ENCODE peak calls at places on chromosomes 13 and 19, in seven cellular contexts. K is fibroblast of lung, Z is mucosa of descending colon, S is dorsolateral prefrontal cortex, C is fibroblast of the aortic adventitia, E is A549, I is epithelial cell of proximal tubule. M is an unnamed sample.

GRCh38 chr13:99214232-99214631 is 13.6 kb downstream of the UBAC2 start:
- DNase-seq in K (no peak), Z (no peak), S (no peak), C (no peak), E (no peak), I (no peak), M (no peak)

GRCh38 chr19:46606681-46607440 is 5.7 kb downstream of the CALM3 start:
- DNase-seq in K (no peak), Z (no peak), S (no peak), C (no peak), E (no peak), I (no peak), M (no peak)

GRCh38 chr19:29113838-29114237 is 99.1 kb downstream of the UQCRFS1 start:
- DNase-seq in K (no peak), Z (no peak), S (no peak), C (no peak), E (no peak), I (no peak), M (no peak)

GRCh38 chr13:113209336-113209879 is at the start of gene CUL4A:
- DNase-seq in K (peak; percentile 65), Z (peak; percentile 90), S (peak; percentile 65), C (peak; percentile 62), E (peak; percentile 38), I (no peak), M (peak; percentile 72)

GRCh38 chr19:39924389-39924788 is 10.0 kb downstream of the FCGBP start:
- DNase-seq in K (no peak), Z (no peak), S (no peak), C (no peak), E (no peak), I (no peak), M (no peak)

GRCh38 chr13:43348397-43348796 is 325.0 kb downstream of the DNAJC15 start:
- DNase-seq in K (no peak), Z (no peak), S (no peak), C (peak; percentile 27), E (no peak), I (no peak), M (no peak)

GRCh38 chr19:40241809-40242384 is 15.4 kb upstream of the CCNP start:
- DNase-seq in K (peak; percentile 9), Z (no peak), S (peak; percentile 58), C (peak; percentile 94), E (no peak), I (no peak), M (no peak)

GRCh38 chr19:47239152-47239551 is 8.2 kb upstream of the BBC3 start:
- DNase-seq in K (no peak), Z (no peak), S (no peak), C (no peak), E (no peak), I (no peak), M (no peak)

GRCh38 chr13:100541882-100542545 is 46.6 kb downstream of the GGACT start:
- DNase-seq in K (no peak), Z (no peak), S (no peak), C (no peak), E (no peak), I (no peak), M (no peak)

GRCh38 chr19:19106061-19106551 is 32.2 kb downstream of the TMEM161A start:
- DNase-seq in K (peak; percentile 14), Z (peak; percentile 56), S (no peak), C (no peak), E (no peak), I (no peak), M (peak; percentile 28)

GRCh38 chr19:46755077-46755852 is 9.0 kb upstream of the STRN4 start:
- DNase-seq in K (peak; percentile 88), Z (peak; percentile 60), S (no peak), C (peak; percentile 74), E (no peak), I (no peak), M (peak; percentile 40)

GRCh38 chr13:87680298-87680697 is 9.1 kb downstream of the SLITRK5 start:
- DNase-seq in K (peak; percentile 15), Z (no peak), S (no peak), C (no peak), E (no peak), I (no peak), M (no peak)

GRCh38 chr19:27858981-27859581 is 1353.9 kb downstream of the UQCRFS1 start:
- DNase-seq in K (no peak), Z (no peak), S (no peak), C (no peak), E (no peak), I (no peak), M (no peak)

GRCh38 chr13:79445968-79446645 is 34.8 kb upstream of the NDFIP2 start:
- DNase-seq in K (no peak), Z (no peak), S (no peak), C (no peak), E (no peak), I (no peak), M (no peak)

GRCh38 chr13:30145709-30146367 is 161.5 kb downstream of the KATNAL1 start:
- DNase-seq in K (no peak), Z (no peak), S (no peak), C (no peak), E (no peak), I (no peak), M (no peak)

DNA sequence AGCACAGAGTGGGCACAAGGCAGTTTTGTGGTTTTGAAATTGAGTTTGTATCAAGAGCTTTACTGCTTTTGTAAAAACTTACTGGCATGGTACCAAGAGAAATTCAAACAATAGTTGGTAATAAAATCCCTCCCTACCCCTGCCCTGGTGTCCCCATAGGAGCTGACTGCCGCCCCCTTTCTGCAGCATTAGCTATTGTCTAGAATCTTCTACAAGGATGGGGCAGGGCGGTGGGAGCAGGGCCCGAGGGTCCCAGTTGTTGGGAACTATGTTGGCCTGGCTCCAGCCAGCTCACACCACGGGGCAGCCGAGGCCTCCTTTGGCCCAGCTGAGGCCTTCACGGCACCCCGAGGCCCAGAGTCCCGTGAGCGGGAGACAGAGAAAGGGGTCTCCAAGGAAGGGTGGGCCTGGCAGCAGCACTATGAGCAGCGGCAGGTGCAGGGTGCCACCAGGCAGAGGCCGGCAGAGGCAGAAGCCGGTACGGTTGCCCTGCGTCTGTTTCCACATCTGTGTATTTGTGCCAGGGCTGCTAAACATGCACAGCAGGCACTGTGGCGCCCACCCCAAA is 57.9 kb downstream of the KDM4B start:
- DNase-seq in K (peak; percentile 28), Z (peak; percentile 41), S (no peak), C (peak; percentile 31), E (no peak), I (no peak), M (no peak)
- TF ChIP-seq CTCF in K (peak; percentile 24), Z (no peak), S (no peak), C (peak; percentile 30), E (no peak), I (no peak), M (peak; percentile 12)

DNA sequence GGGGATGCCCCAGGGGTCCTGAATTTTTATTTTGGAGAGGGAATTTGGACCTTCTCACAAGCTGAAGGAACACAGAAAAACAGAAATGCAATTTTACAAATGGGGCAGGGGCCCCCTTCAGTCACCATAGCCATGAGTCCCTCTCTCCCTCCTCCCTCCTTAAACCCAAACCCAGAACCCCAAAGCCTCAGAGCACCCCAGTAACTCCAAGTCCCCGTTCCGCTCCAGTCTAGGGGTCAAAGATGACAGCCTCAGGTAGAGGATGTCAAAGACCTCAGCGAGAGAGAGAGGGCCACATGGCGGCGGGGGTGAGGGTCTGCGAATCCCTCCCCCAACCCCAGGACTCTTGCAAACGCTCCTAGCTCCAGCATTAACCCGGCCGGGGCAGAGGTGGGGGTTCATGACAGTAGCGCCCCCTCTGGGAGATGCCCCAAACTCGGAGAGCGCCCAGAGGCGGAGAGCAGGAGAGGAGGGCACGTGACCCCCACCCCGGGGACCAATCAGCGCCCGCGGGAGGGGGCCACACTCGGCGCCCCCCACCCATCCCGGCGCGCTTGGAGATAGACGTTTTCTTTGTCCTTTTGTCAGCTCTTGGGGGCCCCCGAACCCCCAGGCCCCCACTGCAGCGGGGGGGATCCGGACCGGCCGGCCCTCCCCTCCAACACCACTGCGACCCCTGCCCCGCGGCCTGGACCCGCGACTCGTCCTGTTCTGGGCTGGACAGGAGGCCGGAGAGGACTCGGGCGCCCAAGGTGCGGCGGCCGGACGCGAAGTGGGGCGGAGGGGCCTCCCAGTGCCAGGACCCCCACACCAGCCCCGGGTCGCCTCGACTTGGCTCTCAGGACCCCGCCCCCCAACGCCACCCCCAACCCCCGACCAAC is 20.8 kb upstream of the SEMA6B start:
- DNase-seq in K (no peak), Z (no peak), S (no peak), C (no peak), E (no peak), I (no peak), M (no peak)
- H3K4me3 ChIP-seq in K (no peak overlapping the region), Z (no peak overlapping the region), S (peak overlapping the region; percentile 62), C (peak overlapping the region; percentile 45), E (peak overlapping the region; percentile 75), I (no peak overlapping the region), M (no peak overlapping the region)

GRCh38 chr13:73943137-73943964 is 190.9 kb downstream of the KLF12 start:
- DNase-seq in K (no peak), Z (no peak), S (no peak), C (peak; percentile 18), E (no peak), I (no peak), M (no peak)

GRCh38 chr13:73943965-73944233 is 190.3 kb downstream of the KLF12 start:
- DNase-seq in K (no peak), Z (no peak), S (no peak), C (no peak), E (no peak), I (no peak), M (no peak)

GRCh38 chr13:73948848-73949529 is 185.2 kb downstream of the KLF12 start:
- DNase-seq in K (no peak), Z (no peak), S (no peak), C (no peak), E (no peak), I (no peak), M (no peak)

GRCh38 chr13:73945871-73946270 is 188.3 kb downstream of the KLF12 start:
- DNase-seq in K (no peak), Z (no peak), S (no peak), C (peak; percentile 45), E (no peak), I (no peak), M (no peak)

GRCh38 chr13:73945371-73945770 is 188.8 kb downstream of the KLF12 start:
- DNase-seq in K (peak; percentile 61), Z (no peak), S (no peak), C (peak; percentile 57), E (no peak), I (no peak), M (no peak)
- TF ChIP-seq CTCF in K (no peak), Z (no peak), S (no peak), C (no peak), E (no peak), I (no peak), M (no peak)

DNA sequence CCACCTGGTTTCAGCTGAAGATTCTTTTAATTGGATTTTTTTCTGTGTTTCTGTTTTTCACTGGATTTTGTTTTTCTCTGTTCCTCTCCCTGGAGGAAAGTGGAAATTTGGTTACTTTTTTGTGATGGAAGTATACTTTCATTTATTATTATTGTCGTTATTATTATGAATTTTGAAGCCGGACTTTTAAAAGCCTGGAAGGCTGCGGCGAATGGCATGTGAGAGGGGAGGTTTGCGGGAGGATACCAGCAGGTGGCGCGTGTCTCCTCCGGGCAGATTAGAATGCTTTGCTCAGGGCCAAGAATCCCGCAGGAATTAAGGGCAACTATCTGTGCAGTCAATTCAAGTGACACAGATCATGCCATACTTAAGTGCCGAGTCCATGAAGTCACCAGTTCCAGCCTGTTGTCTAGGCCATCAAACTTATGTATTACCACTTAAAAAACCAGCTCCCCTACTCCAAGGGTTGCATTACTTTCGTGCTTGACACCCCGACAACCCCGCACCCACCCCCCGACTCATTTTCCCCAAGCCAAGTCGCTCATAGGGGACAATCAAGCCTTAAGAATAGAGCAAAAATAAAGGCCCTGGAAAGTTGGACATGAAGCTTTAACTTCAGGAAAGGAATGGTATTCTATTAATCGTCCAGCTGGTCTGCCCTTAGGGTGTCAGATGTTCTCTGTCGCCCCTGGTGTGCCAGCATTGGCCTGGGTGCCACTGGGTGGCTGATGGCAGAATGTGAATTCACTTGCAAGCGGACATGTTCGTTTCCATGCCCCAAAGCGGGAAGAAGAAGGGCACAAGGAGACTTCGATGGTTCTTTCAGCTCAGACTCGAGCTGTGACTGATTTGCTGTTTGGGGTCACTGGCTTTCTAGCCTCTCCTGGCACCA is 1.3 kb upstream of the LRCH1 start:
- DNase-seq in K (peak; percentile 79), Z (peak; percentile 78), S (peak; percentile 52), C (peak; percentile 78), E (peak; percentile 51), I (no peak), M (peak; percentile 77)
- H3K4me3 ChIP-seq in K (peak overlapping the region; percentile 84), Z (no peak overlapping the region), S (peak overlapping the region; percentile 76), C (peak overlapping the region; percentile 18), E (no peak overlapping the region), I (peak overlapping the region; percentile 97), M (peak overlapping the region; percentile 95)